ENCODE peak calls at places on chromosomes 12 and 14, in nine cellular contexts. K is psoas muscle, U is endothelial cell, O is stomach, E is GM13976, S is Calu3, N is suprapubic skin, V is cardiac fibroblast, A is Peyer's patch. F is an unnamed sample.

GRCh38 chr12:65728913-65729793 is 95.1 kb upstream of the HMGA2 start:
- DNase-seq in K (no peak), U (peak), O (no peak), E (peak), S (peak), N (no peak), V (peak), A (no peak), F (peak)

GRCh38 chr12:113854385-113855136 is 111.6 kb downstream of the RBM19 start:
- DNase-seq in K (no peak), U (no peak), O (no peak), E (no peak), S (no peak), N (no peak), V (no peak), A (no peak), F (no peak)

GRCh38 chr12:47903151-47903611 is 1.6 kb downstream of the VDR start:
- DNase-seq in K (no peak), U (no peak), O (peak), E (peak), S (no peak), N (no peak), V (peak), A (peak), F (no peak)

GRCh38 chr14:96042218-96042930 is 3.2 kb downstream of the C14orf132 start:
- DNase-seq in K (no peak), U (no peak), O (no peak), E (no peak), S (no peak), N (no peak), V (peak), A (no peak), F (no peak)

GRCh38 chr12:56071648-56072047 is 8.3 kb upstream of the ERBB3 start:
- DNase-seq in K (no peak), U (no peak), O (no peak), E (no peak), S (no peak), N (no peak), V (peak), A (no peak), F (no peak)

GRCh38 chr12:93380480-93381121 is 2.9 kb downstream of the NUDT4 start:
- DNase-seq in K (no peak), U (no peak), O (no peak), E (no peak), S (no peak), N (no peak), V (peak), A (no peak), F (no peak)

GRCh38 chr12:68673788-68674187 is 13.0 kb upstream of the NUP107 start:
- DNase-seq in K (no peak), U (no peak), O (no peak), E (no peak), S (no peak), N (no peak), V (no peak), A (no peak), F (no peak)

GRCh38 chr12:97465012-97465345 is 2.4 kb downstream of the RMST start:
- DNase-seq in K (no peak), U (peak), O (no peak), E (no peak), S (no peak), N (no peak), V (no peak), A (no peak), F (peak)

GRCh38 chr12:51814311-51815088 is 34.0 kb downstream of the FIGNL2 start:
- DNase-seq in K (peak), U (peak), O (peak), E (peak), S (peak), N (peak), V (peak), A (peak), F (peak)

GRCh38 chr12:58809064-58809607 is 111.2 kb downstream of the LRIG3 start:
- DNase-seq in K (no peak), U (no peak), O (no peak), E (no peak), S (no peak), N (no peak), V (no peak), A (no peak), F (no peak)

GRCh38 chr12:43758247-43758727 is 303 bp downstream of the PUS7L start:
- DNase-seq in K (peak), U (peak), O (peak), E (no peak), S (peak), N (no peak), V (peak), A (peak), F (no peak)

GRCh38 chr12:91778938-91779400 is 366.7 kb downstream of the BTG1 start:
- DNase-seq in K (no peak), U (no peak), O (peak), E (peak), S (peak), N (no peak), V (peak), A (peak), F (peak)

GRCh38 chr12:31324845-31325523 is 966 bp downstream of the SINHCAF start:
- DNase-seq in K (peak), U (peak), O (peak), E (peak), S (peak), N (peak), V (peak), A (peak), F (peak)

GRCh38 chr12:118999107-118999506 is 17.8 kb downstream of the SRRM4 start:
- DNase-seq in K (no peak), U (no peak), O (no peak), E (no peak), S (no peak), N (no peak), V (no peak), A (no peak), F (no peak)

GRCh38 chr12:95037906-95038305 is 34.4 kb upstream of the NDUFA12 start:
- DNase-seq in K (no peak), U (no peak), O (no peak), E (no peak), S (no peak), N (no peak), V (no peak), A (no peak), F (no peak)

GRCh38 chr12:105949391-105949790 is 189.4 kb downstream of the NUAK1 start:
- DNase-seq in K (no peak), U (no peak), O (no peak), E (no peak), S (no peak), N (no peak), V (no peak), A (no peak), F (no peak)

GRCh38 chr14:88553886-88554457 is 835 bp downstream of the PTPN21 start:
- DNase-seq in K (no peak), U (no peak), O (no peak), E (no peak), S (no peak), N (no peak), V (peak), A (no peak), F (no peak)

GRCh38 chr14:54447231-54447692 is 6.1 kb upstream of the CNIH1 start:
- DNase-seq in K (no peak), U (no peak), O (peak), E (no peak), S (peak), N (no peak), V (peak), A (peak), F (no peak)

GRCh38 chr12:116495260-116495659 is 63.9 kb upstream of the MAP1LC3B2 start:
- DNase-seq in K (no peak), U (no peak), O (peak), E (no peak), S (peak), N (no peak), V (peak), A (no peak), F (no peak)

GRCh38 chr12:4591180-4591687 is 29.2 kb downstream of the DYRK4 start:
- DNase-seq in K (no peak), U (no peak), O (no peak), E (no peak), S (no peak), N (no peak), V (no peak), A (no peak), F (no peak)

GRCh38 chr12:31204995-31205582 is 120.9 kb downstream of the SINHCAF start:
- DNase-seq in K (no peak), U (no peak), O (no peak), E (peak), S (peak), N (no peak), V (peak), A (no peak), F (no peak)

GRCh38 chr14:106286697-106287290 is 760.4 kb downstream of the TMEM121 start:
- DNase-seq in K (no peak), U (no peak), O (no peak), E (peak), S (no peak), N (no peak), V (no peak), A (no peak), F (no peak)

GRCh38 chr12:56687225-56688128 is 607 bp downstream of the PTGES3 start:
- DNase-seq in K (peak), U (no peak), O (peak), E (no peak), S (peak), N (peak), V (peak), A (peak), F (peak)

GRCh38 chr12:68159681-68160304 is at the start of gene IFNG:
- DNase-seq in K (no peak), U (no peak), O (no peak), E (no peak), S (no peak), N (no peak), V (no peak), A (no peak), F (no peak)

GRCh38 chr14:99348816-99349609 is 77.0 kb upstream of the BCL11B start:
- DNase-seq in K (no peak), U (no peak), O (no peak), E (no peak), S (no peak), N (peak), V (no peak), A (no peak), F (no peak)

GRCh38 chr14:95235351-95235750 is 78.0 kb upstream of the DICER1 start:
- DNase-seq in K (no peak), U (no peak), O (no peak), E (no peak), S (no peak), N (no peak), V (peak), A (no peak), F (no peak)

GRCh38 chr12:45547822-45548221 is 181.7 kb upstream of the ARID2 start:
- DNase-seq in K (no peak), U (no peak), O (no peak), E (no peak), S (no peak), N (no peak), V (peak), A (no peak), F (no peak)

GRCh38 chr14:102554835-102555819 is 37.3 kb upstream of the RCOR1 start:
- DNase-seq in K (peak), U (peak), O (peak), E (peak), S (peak), N (no peak), V (peak), A (peak), F (peak)

GRCh38 chr12:1918081-1918874 is at the start of gene CACNA2D4:
- DNase-seq in K (peak), U (no peak), O (peak), E (peak), S (no peak), N (no peak), V (no peak), A (peak), F (peak)

GRCh38 chr14:104734991-104735779 is 11.2 kb downstream of the ADSS1 start:
- DNase-seq in K (peak), U (no peak), O (no peak), E (no peak), S (no peak), N (no peak), V (no peak), A (no peak), F (no peak)

GRCh38 chr14:102516531-102517411 is 7.2 kb upstream of the ANKRD9 start:
- DNase-seq in K (peak), U (peak), O (peak), E (peak), S (peak), N (peak), V (peak), A (peak), F (peak)

GRCh38 chr12:48681416-48681737 is 661 bp downstream of the KANSL2 start:
- DNase-seq in K (no peak), U (no peak), O (no peak), E (peak), S (no peak), N (no peak), V (peak), A (no peak), F (no peak)

GRCh38 chr12:3530548-3530947 is 39.5 kb downstream of the PRMT8 start:
- DNase-seq in K (peak), U (no peak), O (no peak), E (no peak), S (no peak), N (no peak), V (no peak), A (no peak), F (no peak)

GRCh38 chr14:98348505-98348904 is 923.5 kb downstream of the BCL11B start:
- DNase-seq in K (no peak), U (no peak), O (no peak), E (no peak), S (no peak), N (no peak), V (no peak), A (no peak), F (no peak)

GRCh38 chr12:39386335-39386734 is 56.6 kb downstream of the KIF21A start:
- DNase-seq in K (no peak), U (no peak), O (no peak), E (no peak), S (no peak), N (no peak), V (no peak), A (no peak), F (no peak)
- TF ChIP-seq CTCF in K (no peak), U (no peak), O (no peak), E (no peak), S (no peak), N (no peak), V (no peak), A (no peak), F (no peak)

GRCh38 chr14:92351750-92352149 is 28.8 kb downstream of the SLC24A4 start:
- DNase-seq in K (no peak), U (no peak), O (no peak), E (no peak), S (no peak), N (no peak), V (no peak), A (no peak), F (no peak)

GRCh38 chr14:92348154-92348553 is 25.2 kb downstream of the SLC24A4 start:
- DNase-seq in K (no peak), U (no peak), O (no peak), E (no peak), S (no peak), N (no peak), V (no peak), A (no peak), F (no peak)

GRCh38 chr14:92356677-92357076 is 33.7 kb downstream of the SLC24A4 start:
- DNase-seq in K (no peak), U (no peak), O (no peak), E (no peak), S (no peak), N (no peak), V (no peak), A (no peak), F (no peak)

GRCh38 chr14:92353447-92353846 is 30.5 kb downstream of the SLC24A4 start:
- DNase-seq in K (no peak), U (no peak), O (no peak), E (no peak), S (no peak), N (no peak), V (no peak), A (no peak), F (no peak)

GRCh38 chr14:92352158-92352985 is 29.4 kb downstream of the SLC24A4 start:
- DNase-seq in K (no peak), U (peak), O (no peak), E (peak), S (no peak), N (no peak), V (peak), A (no peak), F (no peak)
- TF ChIP-seq CTCF in K (no peak), U (peak), O (no peak), E (peak), S (peak), N (no peak), V (peak), A (no peak), F (peak)

DNA sequence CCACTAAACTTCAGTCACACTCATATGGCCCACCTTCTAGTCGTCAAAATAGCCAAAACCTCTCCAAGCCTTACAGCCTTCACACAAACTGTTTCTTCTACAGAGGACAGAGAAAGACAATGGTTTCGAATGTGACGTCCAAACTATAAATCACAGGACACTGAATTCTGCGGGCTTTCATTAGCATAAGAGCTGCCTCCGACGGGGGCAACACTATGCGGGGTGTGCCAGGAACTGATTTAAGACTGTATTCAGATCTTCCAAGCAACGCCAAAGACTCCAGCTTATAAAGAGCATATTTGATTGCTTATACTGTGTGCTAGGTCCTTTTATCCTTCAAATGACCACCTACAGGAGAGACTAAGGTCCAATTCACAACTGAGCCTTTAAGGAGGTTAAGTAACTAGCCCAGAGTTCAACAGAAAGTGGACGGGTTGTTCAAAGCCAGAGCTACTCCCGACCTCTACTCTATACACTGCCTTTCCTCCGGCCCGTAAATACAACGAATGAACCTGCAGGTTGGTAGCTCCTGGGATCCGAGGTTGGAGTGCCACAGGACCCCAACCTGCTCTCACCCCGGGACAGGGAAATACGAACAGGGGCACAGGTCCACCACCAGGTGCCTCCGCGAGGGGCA is 574 bp downstream of the L2HGDH start:
- DNase-seq in K (no peak), U (no peak), O (no peak), E (no peak), S (peak), N (no peak), V (no peak), A (no peak), F (peak)
- TF ChIP-seq CTCF in K (no peak), U (no peak), O (no peak), E (peak), S (no peak), N (peak), V (peak), A (peak), F (peak)

GRCh38 chr12:54935235-54935951 is 49.2 kb downstream of the TESPA1 start:
- DNase-seq in K (no peak), U (no peak), O (no peak), E (peak), S (peak), N (no peak), V (peak), A (no peak), F (no peak)
- TF ChIP-seq CTCF in K (no peak), U (no peak), O (no peak), E (peak), S (no peak), N (no peak), V (no peak), A (peak), F (no peak)

DNA sequence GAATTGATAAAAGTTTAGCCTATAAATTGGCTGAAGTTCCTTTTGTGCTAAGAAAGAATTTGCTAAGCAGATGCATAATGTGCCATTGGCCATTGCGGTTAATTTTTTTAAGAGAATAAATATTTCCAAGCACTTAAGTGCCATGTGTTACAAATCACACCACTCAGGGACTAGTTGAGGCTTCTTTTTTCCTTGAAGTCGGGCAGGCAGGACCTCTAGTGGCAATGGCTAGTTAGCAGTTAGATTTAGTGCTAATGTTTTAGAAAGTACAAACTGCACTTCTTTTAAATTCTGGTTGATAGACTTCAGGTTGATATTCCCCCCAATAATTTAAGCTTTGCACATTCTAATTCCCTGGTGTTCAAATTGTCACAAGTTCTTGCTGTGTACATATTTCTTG is 294.3 kb downstream of the APAF1 start:
- DNase-seq in K (no peak), U (peak), O (no peak), E (no peak), S (no peak), N (no peak), V (peak), A (no peak), F (peak)
- TF ChIP-seq CTCF in K (peak), U (peak), O (no peak), E (no peak), S (no peak), N (no peak), V (peak), A (no peak), F (peak)